ENCODE peak calls at places on chromosomes 3 and 15, in six cellular contexts. One of them, this sample, is unnamed. For H3K4me1, the result is how much of the 10 kb centered on the place peaks cover.

GRCh38 chr15:89327113-89327512 is 7.5 kb downstream of the POLG start:
- DNase-seq in HCT116: no peak
- DNase-seq in lower lobe of right lung: no peak
- DNase-seq in tibial nerve: no peak
- DNase-seq in tibial artery: no peak
- DNase-seq in SK-N-SH: no peak
- DNase-seq in this sample: no peak

GRCh38 chr3:53604232-53604631 is 109.8 kb downstream of the CACNA1D start:
- DNase-seq in HCT116: no peak
- DNase-seq in lower lobe of right lung: no peak
- DNase-seq in tibial nerve: no peak
- DNase-seq in tibial artery: no peak
- DNase-seq in SK-N-SH: no peak
- DNase-seq in this sample: no peak

GRCh38 chr3:14448063-14448462 is 45.7 kb downstream of the SLC6A6 start:
- DNase-seq in HCT116: no peak
- DNase-seq in lower lobe of right lung: no peak
- DNase-seq in tibial nerve: no peak
- DNase-seq in tibial artery: no peak
- DNase-seq in SK-N-SH: no peak
- DNase-seq in this sample: no peak

GRCh38 chr3:134751831-134752230 is 43.2 kb upstream of the EPHB1 start:
- DNase-seq in HCT116: no peak
- DNase-seq in lower lobe of right lung: no peak
- DNase-seq in tibial nerve: no peak
- DNase-seq in tibial artery: no peak
- DNase-seq in SK-N-SH: no peak
- DNase-seq in this sample: no peak

GRCh38 chr3:141643816-141644215 is 94.3 kb upstream of the RNF7 start:
- DNase-seq in HCT116: no peak
- DNase-seq in lower lobe of right lung: no peak
- DNase-seq in tibial nerve: no peak
- DNase-seq in tibial artery: no peak
- DNase-seq in SK-N-SH: no peak
- DNase-seq in this sample: no peak

GRCh38 chr3:105938101-105938500 is 69.3 kb upstream of the CBLB start:
- DNase-seq in HCT116: no peak
- DNase-seq in lower lobe of right lung: no peak
- DNase-seq in tibial nerve: no peak
- DNase-seq in tibial artery: no peak
- DNase-seq in SK-N-SH: peak
- DNase-seq in this sample: no peak

GRCh38 chr3:155682437-155682836 is 62.4 kb downstream of the PLCH1 start:
- DNase-seq in HCT116: no peak
- DNase-seq in lower lobe of right lung: no peak
- DNase-seq in tibial nerve: no peak
- DNase-seq in tibial artery: no peak
- DNase-seq in SK-N-SH: no peak
- DNase-seq in this sample: no peak

GRCh38 chr3:132004571-132004970 is 30.2 kb downstream of the CPNE4 start:
- DNase-seq in HCT116: no peak
- DNase-seq in lower lobe of right lung: no peak
- DNase-seq in tibial nerve: no peak
- DNase-seq in tibial artery: no peak
- DNase-seq in SK-N-SH: no peak
- DNase-seq in this sample: no peak

GRCh38 chr3:53845103-53845880 is 927 bp downstream of the CHDH start:
- DNase-seq in HCT116: peak
- DNase-seq in lower lobe of right lung: peak
- DNase-seq in tibial nerve: peak
- DNase-seq in tibial artery: peak
- DNase-seq in SK-N-SH: no peak
- DNase-seq in this sample: peak

GRCh38 chr3:189204467-189204866 is 32.7 kb downstream of the TPRG1 start:
- DNase-seq in HCT116: no peak
- DNase-seq in lower lobe of right lung: no peak
- DNase-seq in tibial nerve: no peak
- DNase-seq in tibial artery: no peak
- DNase-seq in SK-N-SH: peak
- DNase-seq in this sample: no peak

GRCh38 chr3:49273825-49274532 is 3.1 kb downstream of the C3orf62 start:
- DNase-seq in HCT116: no peak
- DNase-seq in lower lobe of right lung: no peak
- DNase-seq in tibial nerve: no peak
- DNase-seq in tibial artery: no peak
- DNase-seq in SK-N-SH: no peak
- DNase-seq in this sample: no peak

GRCh38 chr3:27281671-27282150 is 87.5 kb downstream of the NEK10 start:
- DNase-seq in HCT116: no peak
- DNase-seq in lower lobe of right lung: no peak
- DNase-seq in tibial nerve: no peak
- DNase-seq in tibial artery: no peak
- DNase-seq in SK-N-SH: no peak
- DNase-seq in this sample: no peak

GRCh38 chr3:24663406-24663805 is 168.8 kb upstream of the THRB start:
- DNase-seq in HCT116: no peak
- DNase-seq in lower lobe of right lung: no peak
- DNase-seq in tibial nerve: no peak
- DNase-seq in tibial artery: no peak
- DNase-seq in SK-N-SH: no peak
- DNase-seq in this sample: no peak

GRCh38 chr15:88803241-88803919 is at the start of gene ACAN:
- DNase-seq in HCT116: no peak
- DNase-seq in lower lobe of right lung: no peak
- DNase-seq in tibial nerve: no peak
- DNase-seq in tibial artery: no peak
- DNase-seq in SK-N-SH: peak
- DNase-seq in this sample: no peak

GRCh38 chr3:126480251-126480650 is 4.6 kb upstream of the ZXDC start:
- DNase-seq in HCT116: no peak
- DNase-seq in lower lobe of right lung: peak
- DNase-seq in tibial nerve: no peak
- DNase-seq in tibial artery: no peak
- DNase-seq in SK-N-SH: no peak
- DNase-seq in this sample: no peak
- H3K4me1 ChIP-seq in HCT116: under half
- H3K4me1 ChIP-seq in lower lobe of right lung: under half
- H3K4me1 ChIP-seq in tibial nerve: under half
- H3K4me1 ChIP-seq in tibial artery: under half
- H3K4me1 ChIP-seq in SK-N-SH: under half
- H3K4me1 ChIP-seq in this sample: under half

GRCh38 chr3:133476971-133477375 is 77.1 kb downstream of the BFSP2 start:
- DNase-seq in HCT116: no peak
- DNase-seq in lower lobe of right lung: no peak
- DNase-seq in tibial nerve: no peak
- DNase-seq in tibial artery: no peak
- DNase-seq in SK-N-SH: no peak
- DNase-seq in this sample: no peak

GRCh38 chr3:133475245-133476010 is 75.6 kb downstream of the BFSP2 start:
- DNase-seq in HCT116: no peak
- DNase-seq in lower lobe of right lung: no peak
- DNase-seq in tibial nerve: no peak
- DNase-seq in tibial artery: no peak
- DNase-seq in SK-N-SH: no peak
- DNase-seq in this sample: no peak

GRCh38 chr3:133479401-133479800 is 79.5 kb downstream of the BFSP2 start:
- DNase-seq in HCT116: no peak
- DNase-seq in lower lobe of right lung: no peak
- DNase-seq in tibial nerve: no peak
- DNase-seq in tibial artery: no peak
- DNase-seq in SK-N-SH: no peak
- DNase-seq in this sample: no peak

GRCh38 chr3:133478624-133479023 is 78.8 kb downstream of the BFSP2 start:
- DNase-seq in HCT116: no peak
- DNase-seq in lower lobe of right lung: no peak
- DNase-seq in tibial nerve: no peak
- DNase-seq in tibial artery: no peak
- DNase-seq in SK-N-SH: no peak
- DNase-seq in this sample: no peak

GRCh38 chr3:133477497-133477896 is 77.6 kb downstream of the BFSP2 start:
- DNase-seq in HCT116: no peak
- DNase-seq in lower lobe of right lung: no peak
- DNase-seq in tibial nerve: no peak
- DNase-seq in tibial artery: no peak
- DNase-seq in SK-N-SH: no peak
- DNase-seq in this sample: no peak
- H3K4me1 ChIP-seq in HCT116: under half
- H3K4me1 ChIP-seq in lower lobe of right lung: under half
- H3K4me1 ChIP-seq in tibial nerve: under half
- H3K4me1 ChIP-seq in tibial artery: under half
- H3K4me1 ChIP-seq in SK-N-SH: under half
- H3K4me1 ChIP-seq in this sample: under half

DNA sequence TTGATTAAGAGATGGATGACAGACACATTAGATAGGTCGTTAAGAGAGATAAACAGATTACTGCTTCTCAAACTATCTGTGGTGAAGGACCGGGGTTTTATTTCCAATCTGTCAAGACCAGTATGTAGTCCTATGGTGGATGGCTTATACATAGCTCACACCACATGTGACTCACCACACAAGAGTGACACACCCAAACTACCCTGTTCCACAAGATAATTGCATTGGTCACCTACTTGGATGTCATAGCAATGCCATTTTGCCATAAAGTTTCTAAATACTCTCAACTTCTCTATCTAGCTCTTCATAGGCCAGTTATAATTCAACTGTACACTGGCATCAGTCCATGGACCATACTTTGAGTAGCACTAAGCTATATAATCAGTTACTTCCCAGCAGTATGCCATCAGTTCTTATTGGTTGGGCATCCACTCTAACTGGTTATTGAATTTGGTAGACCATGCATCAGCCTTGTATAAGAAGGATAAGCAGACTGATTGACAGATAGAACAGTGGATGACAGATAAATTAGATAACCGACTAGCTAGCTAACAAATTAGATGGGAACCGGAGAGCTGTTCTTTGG is 11.6 kb downstream of the WWTR1 start:
- DNase-seq in HCT116: peak
- DNase-seq in lower lobe of right lung: no peak
- DNase-seq in tibial nerve: no peak
- DNase-seq in tibial artery: no peak
- DNase-seq in SK-N-SH: no peak
- DNase-seq in this sample: no peak
- H3K4me1 ChIP-seq in HCT116: under half
- H3K4me1 ChIP-seq in lower lobe of right lung: under half
- H3K4me1 ChIP-seq in tibial nerve: under half
- H3K4me1 ChIP-seq in tibial artery: under half
- H3K4me1 ChIP-seq in SK-N-SH: under half
- H3K4me1 ChIP-seq in this sample: under half

GRCh38 chr15:70492240-70493177 is 270.8 kb downstream of the UACA start:
- DNase-seq in HCT116: no peak
- DNase-seq in lower lobe of right lung: peak
- DNase-seq in tibial nerve: no peak
- DNase-seq in tibial artery: peak
- DNase-seq in SK-N-SH: peak
- DNase-seq in this sample: peak
- H3K4me1 ChIP-seq in HCT116: under half
- H3K4me1 ChIP-seq in lower lobe of right lung: under half
- H3K4me1 ChIP-seq in tibial nerve: under half
- H3K4me1 ChIP-seq in tibial artery: under half
- H3K4me1 ChIP-seq in SK-N-SH: under half
- H3K4me1 ChIP-seq in this sample: under half

GRCh38 chr3:64921666-64922065 is 233.9 kb upstream of the ADAMTS9 start:
- DNase-seq in HCT116: no peak
- DNase-seq in lower lobe of right lung: no peak
- DNase-seq in tibial nerve: no peak
- DNase-seq in tibial artery: no peak
- DNase-seq in SK-N-SH: no peak
- DNase-seq in this sample: no peak
- H3K4me1 ChIP-seq in HCT116: under half
- H3K4me1 ChIP-seq in lower lobe of right lung: under half
- H3K4me1 ChIP-seq in tibial nerve: under half
- H3K4me1 ChIP-seq in tibial artery: under half
- H3K4me1 ChIP-seq in SK-N-SH: under half
- H3K4me1 ChIP-seq in this sample: under half

DNA sequence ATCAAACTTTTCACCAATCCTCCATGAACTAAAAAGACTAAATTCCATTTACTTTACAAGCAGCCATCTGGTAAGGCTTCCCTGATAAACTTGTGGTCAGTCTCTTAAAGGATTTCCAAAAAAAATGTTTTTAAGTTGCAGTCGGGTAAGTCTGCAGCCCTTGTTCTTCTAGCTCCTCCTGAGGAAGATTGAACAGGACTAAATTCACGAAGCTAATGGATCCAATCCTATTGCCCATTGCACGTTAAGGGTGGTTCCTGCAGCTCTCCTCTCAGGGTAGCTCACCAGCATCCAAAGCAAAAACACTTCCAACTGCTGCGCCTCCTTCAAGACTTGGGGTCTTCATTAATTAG is 2.8 kb downstream of the HES1 start:
- DNase-seq in HCT116: no peak
- DNase-seq in lower lobe of right lung: no peak
- DNase-seq in tibial nerve: no peak
- DNase-seq in tibial artery: no peak
- DNase-seq in SK-N-SH: no peak
- DNase-seq in this sample: no peak
- H3K4me1 ChIP-seq in HCT116: half or more
- H3K4me1 ChIP-seq in lower lobe of right lung: half or more
- H3K4me1 ChIP-seq in tibial nerve: under half
- H3K4me1 ChIP-seq in tibial artery: under half
- H3K4me1 ChIP-seq in SK-N-SH: half or more
- H3K4me1 ChIP-seq in this sample: under half

GRCh38 chr15:85495096-85495495 is 114.7 kb downstream of the AKAP13 start:
- DNase-seq in HCT116: no peak
- DNase-seq in lower lobe of right lung: no peak
- DNase-seq in tibial nerve: no peak
- DNase-seq in tibial artery: no peak
- DNase-seq in SK-N-SH: no peak
- DNase-seq in this sample: no peak

GRCh38 chr15:85498471-85498870 is 118.1 kb downstream of the AKAP13 start:
- DNase-seq in HCT116: no peak
- DNase-seq in lower lobe of right lung: no peak
- DNase-seq in tibial nerve: no peak
- DNase-seq in tibial artery: no peak
- DNase-seq in SK-N-SH: no peak
- DNase-seq in this sample: no peak

GRCh38 chr15:85495542-85495941 is 115.1 kb downstream of the AKAP13 start:
- DNase-seq in HCT116: no peak
- DNase-seq in lower lobe of right lung: no peak
- DNase-seq in tibial nerve: no peak
- DNase-seq in tibial artery: no peak
- DNase-seq in SK-N-SH: peak
- DNase-seq in this sample: no peak

GRCh38 chr15:85496146-85496545 is 115.7 kb downstream of the AKAP13 start:
- DNase-seq in HCT116: no peak
- DNase-seq in lower lobe of right lung: no peak
- DNase-seq in tibial nerve: no peak
- DNase-seq in tibial artery: no peak
- DNase-seq in SK-N-SH: no peak
- DNase-seq in this sample: no peak

GRCh38 chr15:85496551-85497545 is 116.4 kb downstream of the AKAP13 start:
- DNase-seq in HCT116: no peak
- DNase-seq in lower lobe of right lung: no peak
- DNase-seq in tibial nerve: no peak
- DNase-seq in tibial artery: no peak
- DNase-seq in SK-N-SH: peak
- DNase-seq in this sample: no peak
- H3K4me1 ChIP-seq in HCT116: under half
- H3K4me1 ChIP-seq in lower lobe of right lung: half or more
- H3K4me1 ChIP-seq in tibial nerve: under half
- H3K4me1 ChIP-seq in tibial artery: under half
- H3K4me1 ChIP-seq in SK-N-SH: half or more
- H3K4me1 ChIP-seq in this sample: under half

This sample was measured in foreskin keratinocyte.